ENCODE peak calls at places on chromosomes 13 and 19, in ten cellular contexts. X, Q, B, M, Z, U, Y, A, N and K are unnamed samples.

GRCh38 chr13:52751196-52751595 is 11.6 kb upstream of the CNMD start:
- DNase-seq in X (peak), Q (no peak), B (no peak), M (no peak), Z (no peak), U (no peak), Y (no peak), A (no peak), N (no peak), K (no peak)

GRCh38 chr13:51971520-51972426 is 39.5 kb downstream of the ATP7B start:
- DNase-seq in X (no peak), Q (no peak), B (no peak), M (no peak), Z (no peak), U (no peak), Y (no peak), A (no peak), N (no peak), K (no peak)

GRCh38 chr19:33722456-33723239 is 74.0 kb upstream of the KCTD15 start:
- DNase-seq in X (no peak), Q (no peak), B (no peak), M (no peak), Z (no peak), U (no peak), Y (no peak), A (no peak), N (no peak), K (no peak)

GRCh38 chr19:35911790-35912189 is 3.7 kb upstream of the TYROBP start:
- DNase-seq in X (peak), Q (no peak), B (no peak), M (no peak), Z (no peak), U (peak), Y (peak), A (no peak), N (peak), K (no peak)

GRCh38 chr13:107450931-107451330 is 764.4 kb downstream of the LIG4 start:
- DNase-seq in X (peak), Q (no peak), B (no peak), M (peak), Z (no peak), U (peak), Y (peak), A (peak), N (peak), K (no peak)

GRCh38 chr13:79079351-79079839 is 326.7 kb downstream of the RBM26 start:
- DNase-seq in X (peak), Q (no peak), B (no peak), M (no peak), Z (no peak), U (no peak), Y (no peak), A (no peak), N (no peak), K (no peak)

GRCh38 chr13:86020350-86021002 is 221.3 kb upstream of the SLITRK6 start:
- DNase-seq in X (peak), Q (no peak), B (no peak), M (no peak), Z (no peak), U (peak), Y (peak), A (peak), N (peak), K (peak)

GRCh38 chr19:3006075-3006767 is 22.9 kb downstream of the TLE2 start:
- DNase-seq in X (no peak), Q (no peak), B (no peak), M (peak), Z (peak), U (no peak), Y (no peak), A (no peak), N (no peak), K (no peak)

GRCh38 chr19:12015015-12015752 is 20.3 kb downstream of the ZNF433 start:
- DNase-seq in X (no peak), Q (no peak), B (no peak), M (no peak), Z (no peak), U (no peak), Y (no peak), A (no peak), N (no peak), K (no peak)

GRCh38 chr13:101570410-101570809 is 117.9 kb downstream of the ITGBL1 start:
- DNase-seq in X (peak), Q (no peak), B (no peak), M (no peak), Z (no peak), U (peak), Y (peak), A (peak), N (peak), K (no peak)

GRCh38 chr13:38980628-38981078 is 10.0 kb downstream of the STOML3 start:
- DNase-seq in X (no peak), Q (no peak), B (peak), M (no peak), Z (no peak), U (no peak), Y (no peak), A (peak), N (no peak), K (peak)

GRCh38 chr13:80458546-80458945 is 117.6 kb upstream of the SPRY2 start:
- DNase-seq in X (no peak), Q (no peak), B (no peak), M (no peak), Z (no peak), U (no peak), Y (no peak), A (no peak), N (no peak), K (no peak)

GRCh38 chr19:51480590-51480989 is 2.3 kb downstream of the CEACAM18 start:
- DNase-seq in X (no peak), Q (no peak), B (no peak), M (no peak), Z (peak), U (no peak), Y (peak), A (peak), N (peak), K (no peak)

GRCh38 chr13:51033431-51034185 is 77.5 kb downstream of the C13orf42 start:
- DNase-seq in X (no peak), Q (no peak), B (no peak), M (no peak), Z (no peak), U (no peak), Y (no peak), A (peak), N (no peak), K (no peak)

GRCh38 chr19:39212377-39212742 is 8.3 kb upstream of the SYCN start:
- DNase-seq in X (peak), Q (peak), B (no peak), M (peak), Z (peak), U (no peak), Y (no peak), A (peak), N (peak), K (no peak)

GRCh38 chr19:1513492-1514294 is 874 bp upstream of the ADAMTSL5 start:
- DNase-seq in X (peak), Q (peak), B (no peak), M (peak), Z (peak), U (peak), Y (peak), A (peak), N (peak), K (no peak)

GRCh38 chr13:35898041-35898440 is 233.1 kb downstream of the DCLK1 start:
- DNase-seq in X (no peak), Q (no peak), B (no peak), M (no peak), Z (no peak), U (no peak), Y (no peak), A (no peak), N (no peak), K (no peak)

GRCh38 chr19:28042516-28042915 is 1170.4 kb downstream of the UQCRFS1 start:
- DNase-seq in X (no peak), Q (no peak), B (no peak), M (no peak), Z (no peak), U (no peak), Y (no peak), A (no peak), N (no peak), K (no peak)

GRCh38 chr19:3837922-3838321 is 30.9 kb downstream of the ZFR2 start:
- DNase-seq in X (no peak), Q (no peak), B (no peak), M (no peak), Z (no peak), U (no peak), Y (no peak), A (no peak), N (no peak), K (no peak)

GRCh38 chr19:50791594-50792245 is 1.5 kb downstream of the ACP4 start:
- DNase-seq in X (no peak), Q (no peak), B (no peak), M (no peak), Z (no peak), U (no peak), Y (no peak), A (no peak), N (no peak), K (no peak)

GRCh38 chr13:101869553-101869952 is 417.1 kb downstream of the ITGBL1 start:
- DNase-seq in X (no peak), Q (no peak), B (no peak), M (no peak), Z (no peak), U (peak), Y (no peak), A (no peak), N (peak), K (no peak)

GRCh38 chr13:23710366-23710765 is 140.2 kb downstream of the TNFRSF19 start:
- DNase-seq in X (no peak), Q (no peak), B (no peak), M (no peak), Z (no peak), U (peak), Y (no peak), A (no peak), N (no peak), K (no peak)

GRCh38 chr19:50798116-50798942 is 8.1 kb downstream of the ACP4 start:
- DNase-seq in X (no peak), Q (no peak), B (no peak), M (no peak), Z (no peak), U (no peak), Y (no peak), A (no peak), N (no peak), K (no peak)

GRCh38 chr13:111403266-111403665 is 82.8 kb downstream of the TEX29 start:
- DNase-seq in X (no peak), Q (no peak), B (no peak), M (no peak), Z (no peak), U (no peak), Y (no peak), A (no peak), N (no peak), K (no peak)

GRCh38 chr13:77196052-77196618 is 130.8 kb downstream of the MYCBP2 start:
- DNase-seq in X (no peak), Q (no peak), B (no peak), M (no peak), Z (no peak), U (no peak), Y (no peak), A (no peak), N (no peak), K (no peak)

GRCh38 chr13:90239130-90239529 is 1108.4 kb upstream of the MIR17HG start:
- DNase-seq in X (no peak), Q (no peak), B (no peak), M (no peak), Z (no peak), U (no peak), Y (no peak), A (no peak), N (no peak), K (no peak)

GRCh38 chr19:4061683-4062575 is 4.8 kb downstream of the ZBTB7A start:
- DNase-seq in X (peak), Q (no peak), B (no peak), M (no peak), Z (peak), U (no peak), Y (no peak), A (no peak), N (peak), K (no peak)

GRCh38 chr19:40716031-40716654 is 543 bp downstream of the COQ8B start:
- DNase-seq in X (peak), Q (peak), B (no peak), M (peak), Z (peak), U (peak), Y (no peak), A (no peak), N (peak), K (no peak)

GRCh38 chr19:48624791-48625723 is 5.8 kb downstream of the SPHK2 start:
- DNase-seq in X (no peak), Q (no peak), B (no peak), M (no peak), Z (no peak), U (no peak), Y (no peak), A (no peak), N (no peak), K (no peak)

GRCh38 chr13:109309625-109310363 is 476.6 kb downstream of the IRS2 start:
- DNase-seq in X (no peak), Q (no peak), B (no peak), M (no peak), Z (no peak), U (no peak), Y (no peak), A (no peak), N (no peak), K (peak)

GRCh38 chr19:49746206-49746958 is 16.7 kb downstream of the TSKS start:
- DNase-seq in X (no peak), Q (peak), B (no peak), M (peak), Z (peak), U (no peak), Y (peak), A (no peak), N (peak), K (no peak)

GRCh38 chr19:18218159-18218558 is 8.1 kb downstream of the PDE4C start:
- DNase-seq in X (no peak), Q (no peak), B (no peak), M (no peak), Z (no peak), U (no peak), Y (no peak), A (no peak), N (no peak), K (no peak)

GRCh38 chr19:35040826-35041547 is 534 bp upstream of the HPN start:
- DNase-seq in X (no peak), Q (peak), B (no peak), M (no peak), Z (peak), U (no peak), Y (peak), A (peak), N (no peak), K (no peak)

GRCh38 chr13:58955546-58956385 is 1208.0 kb downstream of the DIAPH3 start:
- DNase-seq in X (no peak), Q (no peak), B (no peak), M (no peak), Z (no peak), U (no peak), Y (no peak), A (no peak), N (no peak), K (peak)

GRCh38 chr19:58311345-58311744 is 6.2 kb downstream of the ERVK3-1 start:
- DNase-seq in X (no peak), Q (no peak), B (no peak), M (no peak), Z (no peak), U (no peak), Y (no peak), A (no peak), N (no peak), K (no peak)

GRCh38 chr19:31500921-31501320 is 151.7 kb upstream of the TSHZ3 start:
- DNase-seq in X (no peak), Q (no peak), B (no peak), M (no peak), Z (no peak), U (no peak), Y (no peak), A (no peak), N (no peak), K (no peak)

GRCh38 chr19:16945762-16946465 is 57.1 kb downstream of the F2RL3 start:
- DNase-seq in X (no peak), Q (no peak), B (no peak), M (no peak), Z (no peak), U (no peak), Y (no peak), A (no peak), N (no peak), K (no peak)

GRCh38 chr13:21594715-21595545 is 9.0 kb downstream of the MICU2 start:
- DNase-seq in X (no peak), Q (no peak), B (no peak), M (no peak), Z (no peak), U (no peak), Y (no peak), A (no peak), N (no peak), K (no peak)